ENCODE peak calls at places on chromosome 13, in eight cellular contexts. K is endodermal cell, Y is WERI-Rb-1, Q is foreskin fibroblast, M is NB4, D is astrocyte of the spinal cord, Z is lung, G is ascending aorta. O is an unnamed sample.
A peak's percentile ranks its signal among the peaks of the same experiment; 100 is the strongest.

GRCh38 chr13:77002590-77003190 is 10.8 kb downstream of the CLN5 start:
- DNase-seq in Y (no peak), D (peak; percentile 49), G (no peak), K (no peak), M (peak; percentile 53), Q (peak; percentile 35), Z (no peak), O (peak; percentile 58)

GRCh38 chr13:97567510-97568243 is 133.7 kb downstream of the RAP2A start:
- DNase-seq in K (peak; percentile 75), M (peak; percentile 24), G (no peak), Y (no peak), D (no peak), Q (no peak), Z (peak; percentile 63), O (peak; percentile 66)

GRCh38 chr13:64534302-64534701 is 2695.8 kb downstream of the PCDH9 start:
- DNase-seq in Y (no peak), Z (no peak), K (no peak), Q (no peak), M (no peak), G (no peak), D (no peak), O (no peak)

GRCh38 chr13:21541271-21541670 is 62.7 kb downstream of the MICU2 start:
- DNase-seq in G (no peak), D (no peak), Q (no peak), K (no peak), M (no peak), Z (no peak), Y (no peak), O (no peak)

GRCh38 chr13:39253774-39254173 is 215.5 kb downstream of the NHLRC3 start:
- DNase-seq in G (no peak), M (no peak), Z (no peak), K (no peak), Q (peak; percentile 9), D (peak; percentile 28), Y (no peak), O (peak; percentile 13)

GRCh38 chr13:73940098-73940497 is 194.1 kb downstream of the KLF12 start:
- DNase-seq in Z (no peak), Y (no peak), D (no peak), M (no peak), Q (no peak), G (no peak), K (no peak), O (no peak)

GRCh38 chr13:62767473-62767872 is 1351.8 kb upstream of the PCDH20 start:
- DNase-seq in Q (no peak), G (no peak), Z (no peak), Y (no peak), K (no peak), M (no peak), D (no peak), O (no peak)

GRCh38 chr13:26037302-26037701 is 14.5 kb downstream of the SHISA2 start:
- DNase-seq in Y (peak; percentile 69), Q (no peak), K (peak; percentile 94), M (peak; percentile 67), D (no peak), G (no peak), Z (peak; percentile 39), O (no peak)

GRCh38 chr13:46906440-46906839 is 9.6 kb upstream of the HTR2A start:
- DNase-seq in Q (no peak), D (no peak), Y (no peak), Z (no peak), G (no peak), K (no peak), M (no peak), O (no peak)

GRCh38 chr13:46908511-46908910 is 11.7 kb upstream of the HTR2A start:
- DNase-seq in D (peak; percentile 85), Z (no peak), Q (peak; percentile 12), K (no peak), G (no peak), M (no peak), Y (no peak), O (no peak)

GRCh38 chr13:46901721-46902120 is 4.9 kb upstream of the HTR2A start:
- DNase-seq in G (no peak), D (no peak), M (no peak), Q (no peak), K (no peak), Y (no peak), Z (no peak), O (no peak)

GRCh38 chr13:46903748-46904147 is 6.9 kb upstream of the HTR2A start:
- DNase-seq in M (no peak), D (peak; percentile 43), Q (peak; percentile 12), Z (no peak), K (no peak), Y (no peak), G (no peak), O (peak; percentile 10)

GRCh38 chr13:46905249-46905648 is 8.4 kb upstream of the HTR2A start:
- DNase-seq in Y (no peak), M (peak; percentile 22), K (no peak), Q (peak; percentile 30), Z (no peak), G (no peak), D (no peak), O (peak; percentile 14)
- TF ChIP-seq CTCF in Y (peak; percentile 12), M (peak; percentile 36), K (peak; percentile 69), Q (peak; percentile 12), Z (no peak), G (no peak), D (peak; percentile 32), O (peak; percentile 29)

DNA sequence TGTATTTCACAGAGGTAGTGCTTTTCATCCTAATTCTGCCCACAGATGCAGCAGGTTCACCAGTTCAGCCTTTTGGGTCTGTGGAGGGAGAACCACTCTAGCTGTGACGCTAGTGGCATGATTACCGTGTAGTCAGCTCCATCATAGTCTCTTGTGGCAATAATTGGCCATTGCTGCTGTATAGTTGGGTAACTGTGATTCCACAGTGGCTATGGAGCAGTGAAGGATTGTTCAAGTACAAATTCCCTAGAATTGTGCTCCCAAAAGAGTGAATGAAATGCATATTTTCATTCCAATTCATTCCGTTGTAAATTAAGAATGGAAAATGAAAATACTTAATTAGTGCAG is 852 bp downstream of the TEX26 start:
- DNase-seq in M (no peak), D (no peak), Q (no peak), Z (no peak), Y (no peak), K (no peak), G (no peak), O (no peak)
- H3K4me3 ChIP-seq in M (no peak overlapping the region), D (no peak overlapping the region), Q (no peak overlapping the region), Z (no peak overlapping the region), Y (no peak overlapping the region), K (no peak overlapping the region), G (peak overlapping the region; percentile 46), O (no peak overlapping the region)

DNA sequence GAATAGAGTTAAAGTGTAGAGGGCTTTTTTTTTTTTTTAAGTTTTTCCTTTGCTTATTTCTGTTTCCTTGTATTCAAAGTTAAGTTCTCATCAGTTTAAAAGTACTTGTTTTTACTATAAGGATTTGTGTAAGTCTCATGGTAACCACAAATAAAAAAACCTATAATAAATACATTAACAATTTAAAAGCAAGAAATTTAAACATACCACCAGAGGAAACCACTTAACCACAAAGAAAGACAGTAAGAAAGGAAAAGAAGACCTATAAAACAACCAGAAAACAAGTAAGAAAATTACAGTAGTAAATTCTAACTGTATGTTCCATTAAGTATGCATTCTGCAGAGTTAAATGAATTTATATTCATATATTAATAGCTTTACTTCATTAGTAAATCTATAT is 999.1 kb upstream of the ATXN8OS start:
- DNase-seq in K (no peak), Z (no peak), Q (no peak), M (no peak), G (no peak), Y (no peak), D (peak; percentile 18), O (no peak)
- TF ChIP-seq CTCF in K (peak; percentile 63), Z (no peak), Q (no peak), M (no peak), G (no peak), Y (no peak), D (no peak), O (no peak)

GRCh38 chr13:60869225-60869624 is 472.2 kb downstream of the TDRD3 start:
- DNase-seq in G (no peak), D (no peak), M (no peak), Z (no peak), Q (no peak), K (no peak), Y (no peak), O (no peak)

GRCh38 chr13:60873116-60873515 is 476.1 kb downstream of the TDRD3 start:
- DNase-seq in G (no peak), Q (no peak), Z (no peak), Y (no peak), K (no peak), D (no peak), M (no peak), O (no peak)

DNA sequence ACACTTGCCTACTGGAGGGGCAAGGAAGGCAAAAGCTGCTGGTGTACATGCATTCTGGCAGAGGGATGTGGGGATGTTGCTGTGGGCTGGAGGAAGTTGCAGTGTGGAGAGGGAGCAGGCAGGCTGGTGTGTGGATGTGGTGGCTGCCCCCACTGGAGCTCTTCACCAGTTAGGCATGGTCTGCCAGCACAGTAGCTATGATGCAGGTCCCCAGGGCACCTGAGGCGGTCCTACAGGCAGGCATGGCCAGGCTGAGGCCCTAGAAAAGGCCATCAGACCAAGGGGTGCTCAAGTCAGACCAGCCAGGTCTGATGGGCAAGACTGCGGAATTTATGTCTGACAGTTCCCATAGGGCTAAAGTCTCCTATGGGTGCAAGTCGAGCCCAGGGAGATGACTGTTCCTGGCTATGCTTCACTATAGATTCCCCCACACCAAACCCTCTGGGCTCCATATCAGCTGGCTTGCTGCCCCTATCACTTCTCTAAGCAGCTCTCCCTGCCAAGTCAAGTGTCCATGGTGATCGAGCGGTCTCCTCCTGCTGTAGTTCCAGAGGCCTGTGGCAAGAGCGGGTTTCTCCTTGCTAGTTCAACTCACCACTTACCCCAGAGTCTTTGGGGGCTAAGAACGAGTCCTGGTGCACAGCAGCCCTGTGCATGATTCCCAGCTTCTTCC is 473.1 kb downstream of the TDRD3 start:
- DNase-seq in Z (no peak), Y (no peak), D (no peak), Q (no peak), K (no peak), M (no peak), G (no peak), O (no peak)
- H3K4me3 ChIP-seq in Z (no peak overlapping the region), Y (no peak overlapping the region), D (no peak overlapping the region), Q (no peak overlapping the region), K (no peak overlapping the region), M (no peak overlapping the region), G (no peak overlapping the region), O (no peak overlapping the region)

DNA sequence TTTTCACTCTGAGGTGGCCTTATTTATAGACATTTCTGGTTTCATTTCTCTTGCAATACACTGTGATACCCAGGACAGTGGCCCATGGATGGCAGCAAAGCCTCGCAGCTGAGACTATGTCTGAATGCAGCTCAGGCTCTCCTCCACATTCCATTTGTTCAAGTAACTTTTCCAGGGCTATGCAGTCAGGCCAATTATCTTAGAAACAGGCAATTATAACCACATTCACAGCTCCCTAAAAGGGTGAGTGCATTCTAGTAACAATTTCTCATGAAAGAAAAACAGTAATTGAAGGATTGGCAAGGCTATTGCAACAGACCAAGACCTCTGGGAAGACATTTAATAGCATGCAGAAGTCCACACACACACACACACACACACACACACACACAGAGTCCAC is 264.0 kb downstream of the TBC1D4 start:
- DNase-seq in Y (no peak), K (no peak), D (peak; percentile 60), G (no peak), M (no peak), Z (no peak), Q (peak; percentile 28), O (peak; percentile 26)
- TF ChIP-seq CTCF in Y (no peak), K (no peak), D (peak; percentile 10), G (no peak), M (no peak), Z (no peak), Q (peak; percentile 1), O (no peak)

GRCh38 chr13:94968040-94968756 is 255.9 kb upstream of the SOX21 start:
- DNase-seq in G (no peak), Q (no peak), Y (peak; percentile 64), K (peak; percentile 89), D (peak; percentile 35), Z (no peak), M (no peak), O (peak; percentile 4)
- H3K4me3 ChIP-seq in G (peak overlapping the region; percentile 44), Q (peak overlapping the region; percentile 25), Y (peak overlapping the region; percentile 75), K (peak overlapping the region; percentile 77), D (peak overlapping the region; percentile 49), Z (no peak overlapping the region), M (no peak overlapping the region), O (peak overlapping the region; percentile 37)

O was measured in fibroblast of villous mesenchyme.